ENCODE peak calls at places on chromosomes 4 and X, in nine cellular contexts. U is adrenal gland, R is breast epithelium, M is ovary, P is IMR-90, N is heart left ventricle, Z is lower leg skin, E is upper lobe of left lung, H is endothelial cell of umbilical vein. D is an unnamed sample.

GRCh38 chr4:183450108-183450507 is 5.7 kb downstream of the CDKN2AIP start:
- DNase-seq in U (no peak), R (no peak), M (no peak), P (no peak), N (no peak), Z (no peak), E (no peak), H (no peak), D (no peak)

GRCh38 chr4:36187723-36188333 is 56.5 kb downstream of the ARAP2 start:
- DNase-seq in U (no peak), R (no peak), M (no peak), P (peak), N (no peak), Z (no peak), E (no peak), H (peak), D (no peak)

GRCh38 chr4:160319221-160319867 is 1216.5 kb downstream of the RAPGEF2 start:
- DNase-seq in U (no peak), R (no peak), M (no peak), P (no peak), N (no peak), Z (no peak), E (no peak), H (no peak), D (peak)

GRCh38 chr4:4302001-4302400 is 11.9 kb downstream of the ZBTB49 start:
- DNase-seq in U (no peak), R (no peak), M (no peak), P (no peak), N (no peak), Z (no peak), E (no peak), H (no peak), D (no peak)

GRCh38 chr4:144655491-144655890 is 9.5 kb downstream of the HHIP start:
- DNase-seq in U (no peak), R (no peak), M (no peak), P (peak), N (no peak), Z (no peak), E (no peak), H (no peak), D (no peak)

GRCh38 chrX:115504167-115504566 is 56.8 kb upstream of the PLS3 start:
- DNase-seq in U (no peak), R (no peak), M (no peak), P (no peak), N (no peak), Z (no peak), E (no peak), H (no peak), D (no peak)

GRCh38 chrX:123424546-123424945 is 240.5 kb downstream of the GRIA3 start:
- DNase-seq in U (no peak), R (no peak), M (no peak), P (peak), N (no peak), Z (no peak), E (no peak), H (no peak), D (no peak)

GRCh38 chr4:39243462-39243861 is 61.1 kb downstream of the WDR19 start:
- DNase-seq in U (no peak), R (no peak), M (no peak), P (no peak), N (no peak), Z (no peak), E (no peak), H (no peak), D (no peak)

GRCh38 chr4:165190591-165191212 is 16.7 kb upstream of the KLHL2 start:
- DNase-seq in U (no peak), R (no peak), M (no peak), P (no peak), N (no peak), Z (no peak), E (no peak), H (no peak), D (no peak)

GRCh38 chrX:94600077-94600476 is 926.1 kb downstream of the FAM133A start:
- DNase-seq in U (no peak), R (no peak), M (no peak), P (no peak), N (no peak), Z (no peak), E (no peak), H (no peak), D (no peak)

GRCh38 chr4:5469151-5469775 is 239.1 kb downstream of the EVC2 start:
- DNase-seq in U (no peak), R (no peak), M (no peak), P (no peak), N (no peak), Z (peak), E (no peak), H (no peak), D (no peak)

GRCh38 chr4:48081196-48081595 is 52.9 kb downstream of the TXK start:
- DNase-seq in U (no peak), R (no peak), M (no peak), P (peak), N (no peak), Z (no peak), E (no peak), H (peak), D (no peak)

GRCh38 chr4:180828455-180829018 is 1414.7 kb upstream of the TENM3 start:
- DNase-seq in U (peak), R (no peak), M (no peak), P (peak), N (no peak), Z (no peak), E (no peak), H (no peak), D (no peak)

GRCh38 chr4:73753215-73753614 is 12.8 kb downstream of the CXCL8 start:
- DNase-seq in U (no peak), R (no peak), M (no peak), P (no peak), N (no peak), Z (no peak), E (no peak), H (no peak), D (no peak)

GRCh38 chr4:83473966-83474365 is 10.9 kb downstream of the ABRAXAS1 start:
- DNase-seq in U (no peak), R (no peak), M (no peak), P (no peak), N (no peak), Z (no peak), E (no peak), H (no peak), D (no peak)

GRCh38 chr4:90318208-90318607 is 191.0 kb downstream of the CCSER1 start:
- DNase-seq in U (no peak), R (no peak), M (no peak), P (peak), N (no peak), Z (no peak), E (no peak), H (peak), D (no peak)

GRCh38 chr4:143352052-143352451 is 15.4 kb downstream of the GAB1 start:
- DNase-seq in U (no peak), R (no peak), M (no peak), P (no peak), N (no peak), Z (no peak), E (no peak), H (peak), D (no peak)

GRCh38 chr4:128876194-128876593 is 66.7 kb downstream of the JADE1 start:
- DNase-seq in U (no peak), R (no peak), M (no peak), P (no peak), N (no peak), Z (no peak), E (no peak), H (no peak), D (no peak)

GRCh38 chr4:186587416-186588018 is 32.1 kb upstream of the MTNR1A start:
- DNase-seq in U (peak), R (peak), M (peak), P (peak), N (peak), Z (peak), E (no peak), H (peak), D (peak)

GRCh38 chrX:97065973-97066372 is 182.3 kb downstream of the RPA4 start:
- DNase-seq in U (no peak), R (no peak), M (no peak), P (peak), N (no peak), Z (no peak), E (no peak), H (no peak), D (no peak)

GRCh38 chrX:25389276-25389675 is 373.5 kb upstream of the ARX start:
- DNase-seq in U (no peak), R (no peak), M (no peak), P (no peak), N (no peak), Z (no peak), E (no peak), H (no peak), D (no peak)

GRCh38 chr4:76384052-76384451 is 36.9 kb downstream of the CCDC158 start:
- DNase-seq in U (no peak), R (no peak), M (no peak), P (no peak), N (no peak), Z (no peak), E (no peak), H (no peak), D (no peak)

GRCh38 chr4:156788782-156789181 is 182.8 kb downstream of the PDGFC start:
- DNase-seq in U (no peak), R (no peak), M (no peak), P (no peak), N (no peak), Z (no peak), E (no peak), H (no peak), D (no peak)

GRCh38 chrX:35562395-35562794 is 235.7 kb upstream of the MAGEB16 start:
- DNase-seq in U (no peak), R (no peak), M (no peak), P (no peak), N (no peak), Z (no peak), E (no peak), H (no peak), D (no peak)

GRCh38 chr4:3226467-3226866 is 22.5 kb upstream of the MSANTD1 start:
- DNase-seq in U (peak), R (peak), M (peak), P (no peak), N (no peak), Z (no peak), E (peak), H (no peak), D (no peak)

GRCh38 chrX:19683358-19683757 is 168.1 kb upstream of the MAP3K15 start:
- DNase-seq in U (no peak), R (no peak), M (no peak), P (no peak), N (no peak), Z (no peak), E (no peak), H (no peak), D (no peak)

GRCh38 chrX:12919620-12920019 is 13.2 kb downstream of the TLR8 start:
- DNase-seq in U (no peak), R (no peak), M (no peak), P (no peak), N (no peak), Z (no peak), E (no peak), H (no peak), D (no peak)

GRCh38 chr4:78601013-78601412 is 49.4 kb downstream of the ANXA3 start:
- DNase-seq in U (no peak), R (no peak), M (no peak), P (no peak), N (no peak), Z (no peak), E (no peak), H (no peak), D (no peak)

GRCh38 chr4:27289704-27290103 is 429.1 kb downstream of the STIM2 start:
- DNase-seq in U (no peak), R (no peak), M (no peak), P (no peak), N (no peak), Z (no peak), E (no peak), H (no peak), D (no peak)

GRCh38 chr4:39348371-39349265 is 17.5 kb downstream of the RFC1 start:
- DNase-seq in U (no peak), R (no peak), M (no peak), P (peak), N (no peak), Z (no peak), E (no peak), H (no peak), D (no peak)

GRCh38 chr4:8832130-8832930 is 39.3 kb downstream of the HMX1 start:
- DNase-seq in U (no peak), R (no peak), M (no peak), P (no peak), N (no peak), Z (peak), E (no peak), H (no peak), D (no peak)

GRCh38 chrX:10062352-10062751 is 94.4 kb upstream of the CLCN4 start:
- DNase-seq in U (no peak), R (no peak), M (no peak), P (no peak), N (no peak), Z (no peak), E (no peak), H (no peak), D (no peak)

GRCh38 chrX:19785647-19786046 is 101.8 kb downstream of the SH3KBP1 start:
- DNase-seq in U (no peak), R (no peak), M (no peak), P (no peak), N (no peak), Z (no peak), E (no peak), H (no peak), D (no peak)

GRCh38 chr4:99949034-99949998 is 759 bp downstream of the H2AZ1 start:
- DNase-seq in U (peak), R (peak), M (peak), P (peak), N (peak), Z (peak), E (peak), H (peak), D (no peak)
- TF ChIP-seq POLR2A in U (no peak), R (no peak), M (peak), P (no peak), N (no peak), Z (no peak), E (no peak), H (no peak), D (no peak)

DNA sequence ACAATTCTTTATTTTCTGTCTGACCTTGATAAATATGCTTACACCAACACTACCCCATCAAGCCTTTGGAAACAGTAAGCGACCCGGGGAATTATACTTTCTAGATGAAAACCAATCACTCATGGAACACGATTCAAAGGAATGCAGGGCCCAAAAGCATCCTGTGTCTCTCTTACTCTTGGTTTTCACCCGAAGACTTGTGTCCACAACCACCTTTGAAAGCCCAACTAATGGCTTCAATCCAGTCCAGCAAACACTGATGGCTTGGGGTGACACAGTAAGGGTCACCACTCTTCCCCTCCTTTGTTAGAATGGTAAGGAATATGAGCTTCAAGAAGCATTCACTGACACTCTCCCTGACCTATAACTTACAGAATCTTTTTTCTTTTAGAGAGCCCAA is 1.6 kb downstream of the CBR4 start:
- DNase-seq in U (no peak), R (no peak), M (no peak), P (no peak), N (no peak), Z (no peak), E (no peak), H (no peak), D (no peak)
- TF ChIP-seq POLR2A in U (no peak), R (no peak), M (no peak), P (no peak), N (no peak), Z (no peak), E (no peak), H (no peak), D (no peak)

GRCh38 chr4:67723949-67724348 is 23.0 kb upstream of the UBA6 start:
- DNase-seq in U (no peak), R (no peak), M (no peak), P (no peak), N (no peak), Z (no peak), E (peak), H (no peak), D (no peak)

GRCh38 chr4:67721317-67721769 is 20.4 kb upstream of the UBA6 start:
- DNase-seq in U (no peak), R (no peak), M (no peak), P (no peak), N (no peak), Z (no peak), E (no peak), H (no peak), D (no peak)

GRCh38 chr4:67725132-67725531 is 24.2 kb upstream of the UBA6 start:
- DNase-seq in U (no peak), R (peak), M (no peak), P (no peak), N (no peak), Z (no peak), E (no peak), H (no peak), D (no peak)

GRCh38 chr4:67719953-67720617 is 19.1 kb upstream of the UBA6 start:
- DNase-seq in U (no peak), R (no peak), M (no peak), P (no peak), N (no peak), Z (no peak), E (no peak), H (no peak), D (no peak)

GRCh38 chr4:67721770-67722597 is 21.0 kb upstream of the UBA6 start:
- DNase-seq in U (no peak), R (no peak), M (no peak), P (peak), N (no peak), Z (no peak), E (no peak), H (peak), D (no peak)
- TF ChIP-seq POLR2A in U (no peak), R (no peak), M (no peak), P (no peak), N (no peak), Z (no peak), E (no peak), H (no peak), D (no peak)

DNA sequence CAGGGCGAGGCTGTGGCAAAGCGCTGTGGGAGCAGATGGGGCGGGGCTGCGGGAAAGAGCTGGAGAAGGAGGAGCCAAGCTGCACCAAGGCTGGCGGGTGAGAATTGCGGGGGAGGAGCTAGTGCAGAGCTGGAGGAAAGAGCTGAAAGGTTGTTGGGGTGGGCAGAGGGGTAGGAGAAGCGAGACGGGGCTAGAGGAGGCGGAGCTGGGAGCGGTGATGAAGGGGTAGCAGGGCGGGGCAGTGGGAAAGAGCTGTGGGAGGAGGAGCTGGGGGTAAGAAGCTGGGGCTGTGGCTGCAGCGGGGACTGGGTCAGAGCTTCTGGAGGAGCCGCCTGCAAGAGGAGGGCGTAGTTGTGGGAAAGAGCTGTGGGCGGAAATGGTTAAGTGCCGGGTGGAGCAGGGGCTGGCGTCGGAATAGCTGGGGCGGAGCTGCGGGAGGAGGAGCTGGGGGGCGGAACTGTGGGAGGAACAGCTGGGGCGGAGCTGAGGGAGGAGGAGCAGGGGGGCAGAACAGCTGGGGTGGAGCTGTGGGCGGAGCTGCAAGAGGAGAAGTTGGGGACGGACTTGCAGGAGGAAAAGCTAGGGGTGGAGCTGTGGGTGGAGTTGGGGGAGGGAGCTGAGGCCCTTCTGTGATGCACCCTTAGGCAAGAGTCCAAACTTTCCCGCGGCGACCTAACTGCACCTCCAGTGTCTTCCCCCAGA is 1.9 kb upstream of the EOLA2 start:
- DNase-seq in U (peak), R (peak), M (peak), P (peak), N (peak), Z (peak), E (peak), H (peak), D (peak)
- TF ChIP-seq POLR2A in U (peak), R (no peak), M (no peak), P (peak), N (no peak), Z (no peak), E (no peak), H (peak), D (peak)

D was measured in H54.